ENCODE peak calls at places on chromosomes 6 and 20, in four cellular contexts. A is lower lobe of right lung, R is tibial artery, B is nephron progenitor cell. L is an unnamed sample.

GRCh38 chr6:107712523-107713213 is 111.4 kb downstream of the SCML4 start:
- DNase-seq in A (no peak), R (no peak), B (peak), L (no peak)

GRCh38 chr6:137362878-137363804 is 131.1 kb downstream of the OLIG3 start:
- DNase-seq in A (no peak), R (no peak), B (no peak), L (no peak)

GRCh38 chr6:5996701-5997419 is 9.9 kb downstream of the NRN1 start:
- DNase-seq in A (peak), R (no peak), B (peak), L (no peak)

GRCh38 chr6:30877419-30878262 is 6.7 kb upstream of the DDR1 start:
- DNase-seq in A (peak), R (peak), B (peak), L (peak)

GRCh38 chr6:122049341-122049740 is 350.1 kb upstream of the HSF2 start:
- DNase-seq in A (no peak), R (no peak), B (peak), L (no peak)

GRCh38 chr20:51758978-51759544 is 9.1 kb downstream of the ATP9A start:
- DNase-seq in A (no peak), R (peak), B (no peak), L (peak)

GRCh38 chr6:22298393-22299010 is 1.7 kb upstream of the PRL start:
- DNase-seq in A (no peak), R (no peak), B (no peak), L (no peak)

GRCh38 chr6:162173448-162173847 is 554.1 kb downstream of the PRKN start:
- DNase-seq in A (no peak), R (no peak), B (no peak), L (no peak)

GRCh38 chr6:63467247-63467954 is 104.9 kb upstream of the LOC128125822 start:
- DNase-seq in A (no peak), R (no peak), B (no peak), L (no peak)

GRCh38 chr6:10278786-10279185 is 136.1 kb downstream of the TFAP2A start:
- DNase-seq in A (no peak), R (no peak), B (no peak), L (no peak)

GRCh38 chr6:70180183-70180903 is 122.5 kb downstream of the COL9A1 start:
- DNase-seq in A (no peak), R (no peak), B (no peak), L (no peak)

GRCh38 chr6:168116446-168116974 is 37.5 kb upstream of the FRMD1 start:
- DNase-seq in A (no peak), R (peak), B (no peak), L (no peak)

GRCh38 chr20:21681932-21682318 is 23.5 kb upstream of the PAX1 start:
- DNase-seq in A (no peak), R (no peak), B (no peak), L (no peak)

GRCh38 chr6:75205776-75206334 is at the start of gene COL12A1:
- DNase-seq in A (peak), R (peak), B (peak), L (peak)

GRCh38 chr6:128511518-128511917 is 8.9 kb downstream of the PTPRK start:
- DNase-seq in A (no peak), R (no peak), B (no peak), L (no peak)

GRCh38 chr20:3930265-3931206 is 41.3 kb downstream of the PANK2 start:
- DNase-seq in A (no peak), R (no peak), B (no peak), L (no peak)

GRCh38 chr6:159973951-159974350 is 5.1 kb downstream of the IGF2R start:
- DNase-seq in A (no peak), R (no peak), B (no peak), L (no peak)

GRCh38 chr20:6909608-6910007 is 142.1 kb downstream of the BMP2 start:
- DNase-seq in A (no peak), R (no peak), B (no peak), L (no peak)

GRCh38 chr6:170165501-170166117 is 125.3 kb downstream of the DLL1 start:
- DNase-seq in A (peak), R (no peak), B (no peak), L (peak)

GRCh38 chr6:15350386-15351083 is 104.7 kb downstream of the JARID2 start:
- DNase-seq in A (no peak), R (no peak), B (no peak), L (no peak)

GRCh38 chr6:15352229-15352628 is 106.4 kb downstream of the JARID2 start:
- DNase-seq in A (no peak), R (no peak), B (no peak), L (no peak)

GRCh38 chr6:15349379-15349778 is 103.5 kb downstream of the JARID2 start:
- DNase-seq in A (no peak), R (no peak), B (no peak), L (no peak)

GRCh38 chr6:15352884-15353283 is 107.0 kb downstream of the JARID2 start:
- DNase-seq in A (no peak), R (no peak), B (no peak), L (no peak)

DNA sequence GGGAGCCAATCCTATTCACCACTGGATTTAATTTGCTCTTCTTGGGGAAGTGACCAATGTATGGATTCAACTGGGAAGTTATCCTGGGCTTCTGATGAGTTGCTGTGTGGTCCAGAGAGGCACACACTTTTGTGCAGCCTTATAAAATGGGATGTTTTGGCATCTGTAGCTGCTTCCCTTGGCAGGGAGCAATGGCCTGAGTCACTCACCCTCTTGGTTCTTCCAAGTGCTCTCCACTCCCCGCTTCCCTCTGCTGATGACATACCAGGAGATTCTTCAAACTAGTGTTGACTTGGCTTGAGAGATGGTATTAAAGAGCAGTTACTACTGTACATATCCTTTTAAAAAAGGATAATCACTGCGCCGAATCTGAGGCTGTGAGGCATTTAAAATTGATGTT is 105.8 kb downstream of the JARID2 start:
- DNase-seq in A (no peak), R (peak), B (no peak), L (no peak)
- TF ChIP-seq CTCF in A (no peak), R (no peak), B (no peak), L (no peak)

DNA sequence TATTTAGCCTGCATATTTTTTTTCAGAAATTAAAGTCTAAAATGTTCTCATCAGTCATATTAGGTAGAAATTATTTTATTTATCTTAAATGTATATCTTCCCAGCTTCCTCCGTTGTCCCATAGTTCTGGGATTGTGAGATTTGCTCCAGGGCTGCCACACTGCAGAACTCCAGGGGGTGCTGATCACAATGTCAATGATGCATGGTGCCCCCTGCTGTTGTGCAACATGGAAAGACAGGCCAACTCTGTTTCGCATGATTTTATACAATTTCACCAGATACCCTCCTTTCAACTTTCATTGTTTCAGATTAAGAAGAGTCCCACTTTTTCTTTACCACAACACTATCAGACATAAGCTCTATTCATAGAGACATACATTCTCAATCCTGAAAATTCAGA is 35.9 kb downstream of the ID4 start:
- DNase-seq in A (no peak), R (no peak), B (peak), L (no peak)
- TF ChIP-seq CTCF in A (no peak), R (no peak), B (peak), L (peak)

DNA sequence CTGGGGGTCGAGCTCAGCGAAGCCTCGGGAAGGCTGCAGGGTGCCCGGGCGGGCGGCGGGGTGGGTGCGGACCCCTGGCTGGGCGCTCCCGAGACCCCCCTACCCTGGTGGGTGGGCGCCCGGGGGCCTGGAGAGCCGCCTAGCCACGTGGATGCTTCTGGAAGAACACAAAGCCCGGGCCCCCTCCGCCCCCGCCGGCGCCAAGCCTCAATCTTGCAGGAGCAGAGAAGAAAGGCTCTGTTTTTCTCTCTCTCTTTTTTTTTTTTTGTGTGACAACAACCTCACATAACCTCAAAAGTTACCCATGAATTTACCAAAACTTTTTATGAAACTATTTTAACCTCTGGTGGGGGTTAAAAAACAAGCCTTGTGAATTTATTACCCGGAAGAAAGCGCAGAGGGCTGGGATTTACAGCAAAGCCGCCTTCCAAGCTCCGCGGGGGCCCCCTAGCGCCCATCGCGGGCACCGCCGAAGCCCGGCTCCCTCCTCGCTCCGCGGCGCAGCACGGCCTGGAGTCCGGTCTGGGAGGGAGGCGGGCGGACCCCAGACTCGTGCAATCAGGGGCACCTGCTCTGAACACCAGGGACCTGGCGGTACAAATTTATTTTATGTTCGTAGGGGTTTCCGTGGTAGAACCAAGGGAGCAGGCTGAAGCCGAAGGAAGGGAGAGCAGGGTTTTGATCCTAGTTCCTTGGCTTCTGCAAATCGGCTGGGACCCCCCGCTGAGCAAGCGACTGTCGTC is 58.8 kb downstream of the ZNF831 start:
- DNase-seq in A (peak), R (peak), B (peak), L (peak)
- TF ChIP-seq CTCF in A (peak), R (peak), B (peak), L (peak)

GRCh38 chr20:63028461-63028921 is 21.7 kb upstream of the BHLHE23 start:
- DNase-seq in A (peak), R (no peak), B (no peak), L (peak)

GRCh38 chr20:63029358-63030121 is 22.8 kb upstream of the BHLHE23 start:
- DNase-seq in A (peak), R (no peak), B (peak), L (peak)

GRCh38 chr20:63025534-63026331 is 19.0 kb upstream of the BHLHE23 start:
- DNase-seq in A (peak), R (peak), B (no peak), L (peak)

GRCh38 chr20:63026582-63027424 is 20.0 kb upstream of the BHLHE23 start:
- DNase-seq in A (peak), R (peak), B (no peak), L (peak)

GRCh38 chr20:63027425-63028389 is 20.9 kb upstream of the BHLHE23 start:
- DNase-seq in A (peak), R (no peak), B (no peak), L (peak)
- TF ChIP-seq CTCF in A (no peak), R (no peak), B (no peak), L (peak)

GRCh38 chr6:88013554-88013953 is 34.1 kb upstream of the SPACA1 start:
- DNase-seq in A (no peak), R (no peak), B (no peak), L (no peak)
- TF ChIP-seq CTCF in A (no peak), R (no peak), B (no peak), L (peak)

GRCh38 chr6:131807321-131807643 is 538 bp upstream of the ENPP1 start:
- DNase-seq in A (no peak), R (no peak), B (no peak), L (no peak)

GRCh38 chr6:131808460-131809269 is 845 bp downstream of the ENPP1 start:
- DNase-seq in A (no peak), R (no peak), B (no peak), L (no peak)

GRCh38 chr6:131803007-131803769 is 4.6 kb upstream of the ENPP1 start:
- DNase-seq in A (no peak), R (no peak), B (no peak), L (no peak)

GRCh38 chr6:131811510-131811909 is 3.7 kb downstream of the ENPP1 start:
- DNase-seq in A (no peak), R (no peak), B (no peak), L (no peak)

DNA sequence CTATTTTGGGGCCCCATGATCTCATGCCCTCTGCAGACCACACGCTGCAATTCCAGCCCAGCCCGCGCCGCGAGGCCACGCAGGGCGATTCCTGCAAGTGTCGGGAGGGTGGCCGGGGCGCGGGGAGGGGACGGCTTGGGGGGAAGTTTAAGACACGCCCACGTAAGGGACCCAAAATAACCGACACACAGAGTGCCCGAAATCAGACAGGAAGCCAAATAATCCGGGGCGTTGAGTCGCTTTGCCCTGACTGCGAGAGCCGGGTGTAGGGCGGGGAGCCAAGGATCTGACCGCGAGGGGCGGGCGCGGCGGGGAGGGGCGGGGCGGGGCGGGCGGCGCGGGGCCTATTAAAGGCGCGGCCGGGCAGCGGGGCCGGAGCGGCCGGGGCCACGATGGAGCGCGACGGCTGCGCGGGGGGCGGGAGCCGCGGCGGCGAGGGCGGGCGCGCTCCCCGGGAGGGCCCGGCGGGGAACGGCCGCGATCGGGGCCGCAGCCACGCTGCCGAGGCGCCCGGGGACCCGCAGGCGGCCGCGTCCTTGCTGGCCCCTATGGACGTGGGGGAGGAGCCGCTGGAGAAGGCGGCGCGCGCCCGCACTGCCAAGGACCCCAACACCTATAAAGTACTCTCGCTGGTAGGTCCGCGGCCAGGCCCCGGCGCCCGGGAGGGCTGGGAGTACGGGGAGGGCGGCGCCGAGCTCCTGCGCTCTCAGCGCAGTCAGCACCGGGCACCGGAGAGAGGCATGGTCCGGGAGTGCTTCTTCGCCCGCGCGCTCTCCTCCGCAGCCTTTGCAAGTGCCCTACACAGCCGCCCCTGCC is at the start of gene ENPP1:
- DNase-seq in A (peak), R (peak), B (peak), L (peak)
- TF ChIP-seq CTCF in A (peak), R (peak), B (no peak), L (peak)

L was measured in chondrocyte.